ENCODE peak calls at places on chromosomes 11 and 22, in four cellular contexts. M, L, J and B are unnamed samples.

GRCh38 chr11:12182650-12183511 is 72.5 kb downstream of the MICAL2 start:
- DNase-seq in M (no peak), L (peak; percentile 89), J (no peak), B (peak; percentile 51)

GRCh38 chr11:31813242-31813960 is 2.3 kb upstream of the PAX6 start:
- DNase-seq in M (no peak), L (no peak), J (no peak), B (no peak)

GRCh38 chr11:34356918-34357645 is 728 bp downstream of the ABTB2 start:
- DNase-seq in M (peak; percentile 42), L (peak; percentile 56), J (peak; percentile 61), B (peak; percentile 59)

GRCh38 chr11:64055077-64055476 is 19.3 kb downstream of the FLRT1 start:
- DNase-seq in M (no peak), L (no peak), J (no peak), B (no peak)

GRCh38 chr11:46669606-46670243 is 30.7 kb downstream of the ARHGAP1 start:
- DNase-seq in M (no peak), L (no peak), J (no peak), B (peak; percentile 26)

GRCh38 chr11:134345237-134345550 is 13.4 kb downstream of the GLB1L2 start:
- DNase-seq in M (no peak), L (no peak), J (no peak), B (no peak)

GRCh38 chr11:64568584-64569140 is 22.4 kb upstream of the SLC22A12 start:
- DNase-seq in M (no peak), L (no peak), J (no peak), B (no peak)

GRCh38 chr11:64092761-64093136 is 57.0 kb downstream of the FLRT1 start:
- DNase-seq in M (no peak), L (no peak), J (no peak), B (no peak)

GRCh38 chr11:125062196-125062930 is 742 bp upstream of the SLC37A2 start:
- DNase-seq in M (no peak), L (no peak), J (no peak), B (no peak)

GRCh38 chr11:101458161-101458560 is 125.6 kb downstream of the TRPC6 start:
- DNase-seq in M (no peak), L (no peak), J (no peak), B (no peak)

GRCh38 chr22:50102946-50103345 is 13.1 kb downstream of the MOV10L1 start:
- DNase-seq in M (no peak), L (no peak), J (no peak), B (peak; percentile 37)

GRCh38 chr11:11981840-11982239 is 26.6 kb downstream of the DKK3 start:
- DNase-seq in M (no peak), L (no peak), J (no peak), B (no peak)

GRCh38 chr11:130964393-130964792 is 48.1 kb upstream of the SNX19 start:
- DNase-seq in M (no peak), L (no peak), J (no peak), B (no peak)

GRCh38 chr11:35088676-35089075 is 50.3 kb upstream of the CD44 start:
- DNase-seq in M (no peak), L (no peak), J (no peak), B (no peak)

GRCh38 chr22:46405925-46406324 is 70.4 kb downstream of the TRMU start:
- DNase-seq in M (no peak), L (no peak), J (no peak), B (no peak)

GRCh38 chr22:50676211-50676636 is 3.6 kb downstream of the SHANK3 start:
- DNase-seq in M (no peak), L (no peak), J (no peak), B (no peak)

GRCh38 chr11:80330302-80330701 is 889.5 kb upstream of the TENM4 start:
- DNase-seq in M (no peak), L (no peak), J (no peak), B (no peak)

GRCh38 chr11:69229521-69229920 is 64.4 kb upstream of the MYEOV start:
- DNase-seq in M (no peak), L (no peak), J (no peak), B (no peak)

GRCh38 chr11:44573333-44573732 is 7.9 kb downstream of the CD82 start:
- DNase-seq in M (no peak), L (no peak), J (no peak), B (no peak)

GRCh38 chr11:86204356-86204755 is 40.2 kb upstream of the EED start:
- DNase-seq in M (no peak), L (no peak), J (no peak), B (no peak)

GRCh38 chr22:47270463-47271135 is 508.1 kb downstream of the TBC1D22A start:
- DNase-seq in M (no peak), L (no peak), J (no peak), B (no peak)

GRCh38 chr22:44707752-44708151 is 5.7 kb downstream of the PRR5 start:
- DNase-seq in M (no peak), L (no peak), J (no peak), B (no peak)

GRCh38 chr11:131465746-131466145 is 95.3 kb downstream of the NTM start:
- DNase-seq in M (no peak), L (no peak), J (no peak), B (no peak)

GRCh38 chr22:47187558-47187957 is 425.1 kb downstream of the TBC1D22A start:
- DNase-seq in M (no peak), L (no peak), J (no peak), B (no peak)

GRCh38 chr11:106242723-106243405 is 165.4 kb downstream of the AASDHPPT start:
- DNase-seq in M (no peak), L (no peak), J (no peak), B (no peak)

GRCh38 chr11:9609002-9609759 is 35.7 kb downstream of the WEE1 start:
- DNase-seq in M (no peak), L (no peak), J (no peak), B (no peak)

GRCh38 chr22:50444663-50445062 is 30.2 kb downstream of the SBF1 start:
- DNase-seq in M (no peak), L (peak; percentile 44), J (peak; percentile 47), B (no peak)

GRCh38 chr11:116694815-116695590 is 77.8 kb downstream of the BUD13 start:
- DNase-seq in M (no peak), L (no peak), J (no peak), B (no peak)

GRCh38 chr11:129620705-129621104 is 194.9 kb upstream of the TMEM45B start:
- DNase-seq in M (no peak), L (no peak), J (no peak), B (no peak)

GRCh38 chr11:94849836-94850235 is 81.7 kb downstream of the AMOTL1 start:
- DNase-seq in M (no peak), L (no peak), J (no peak), B (no peak)

GRCh38 chr11:10454902-10455631 is at the start of gene AMPD3:
- DNase-seq in M (no peak), L (peak; percentile 47), J (no peak), B (no peak)

GRCh38 chr22:37906364-37907008 is 389 bp downstream of the MICALL1 start:
- DNase-seq in M (peak; percentile 21), L (peak; percentile 38), J (peak; percentile 53), B (no peak)

GRCh38 chr22:33706100-33706499 is 214.2 kb downstream of the LARGE1 start:
- DNase-seq in M (no peak), L (no peak), J (no peak), B (no peak)

GRCh38 chr22:49961601-49962011 is 1.0 kb downstream of the PIM3 start:
- DNase-seq in M (no peak), L (no peak), J (peak; percentile 38), B (no peak)

GRCh38 chr11:84855846-84856245 is 771.3 kb downstream of the DLG2 start:
- DNase-seq in M (no peak), L (no peak), J (no peak), B (no peak)

GRCh38 chr22:47495102-47495501 is 732.7 kb downstream of the TBC1D22A start:
- DNase-seq in M (no peak), L (no peak), J (no peak), B (peak; percentile 24)